ENCODE peak calls at places on chromosomes 3 and 15, in eight cellular contexts. E is GM13977, D is GM12878, L is fibroblast of lung, Y is WERI-Rb-1, A is psoas muscle, S is thoracic aorta, M is endothelial cell of umbilical vein. C is an unnamed sample.

GRCh38 chr3:115398481-115398880 is 224.8 kb upstream of the GAP43 start:
- DNase-seq in E (no peak), S (no peak), Y (peak; percentile 48), L (no peak), A (no peak), D (no peak), M (no peak), C (no peak)

GRCh38 chr15:71781179-71781964 is 29.0 kb upstream of the NR2E3 start:
- DNase-seq in S (no peak), Y (no peak), A (no peak), M (no peak), L (peak; percentile 69), E (peak; percentile 68), D (peak; percentile 45), C (no peak)

GRCh38 chr3:23377928-23378672 is 175.0 kb downstream of the UBE2E2 start:
- DNase-seq in L (no peak), M (no peak), A (no peak), Y (no peak), D (no peak), E (no peak), S (no peak), C (no peak)

GRCh38 chr15:57283774-57284508 is 92.4 kb upstream of the CGNL1 start:
- DNase-seq in D (no peak), Y (no peak), L (no peak), A (no peak), M (no peak), S (no peak), E (no peak), C (no peak)

GRCh38 chr3:16548721-16549120 is 35.2 kb upstream of the RFTN1 start:
- DNase-seq in A (no peak), S (no peak), M (no peak), L (peak; percentile 87), Y (no peak), D (no peak), E (no peak), C (no peak)

GRCh38 chr3:20039765-20040475 is at the start of gene KAT2B:
- DNase-seq in E (peak; percentile 84), M (peak; percentile 79), D (no peak), S (no peak), L (peak; percentile 60), A (peak; percentile 81), Y (peak; percentile 88), C (peak; percentile 91)

GRCh38 chr3:112519424-112520001 is 20.2 kb upstream of the BTLA start:
- DNase-seq in D (peak; percentile 68), M (peak; percentile 79), Y (peak; percentile 29), L (peak; percentile 59), E (peak; percentile 55), A (no peak), S (no peak), C (no peak)

GRCh38 chr3:191030491-191030890 is 168.0 kb upstream of the GMNC start:
- DNase-seq in S (no peak), A (no peak), Y (no peak), M (no peak), E (no peak), L (no peak), D (no peak), C (no peak)

GRCh38 chr3:48364840-48365239 is 7.2 kb upstream of the FBXW12 start:
- DNase-seq in A (no peak), L (no peak), S (no peak), E (no peak), M (no peak), D (no peak), Y (no peak), C (no peak)

GRCh38 chr15:31567861-31568260 is 241.2 kb downstream of the KLF13 start:
- DNase-seq in D (no peak), S (no peak), L (no peak), A (no peak), M (no peak), E (no peak), Y (no peak), C (no peak)

GRCh38 chr3:75035146-75035545 is 420.7 kb upstream of the CNTN3 start:
- DNase-seq in D (no peak), M (no peak), L (no peak), Y (no peak), S (no peak), A (no peak), E (no peak), C (no peak)

GRCh38 chr15:76060098-76060989 is 559 bp downstream of the TMEM266 start:
- DNase-seq in E (peak; percentile 34), M (peak; percentile 6), L (no peak), A (no peak), D (peak; percentile 34), Y (no peak), S (no peak), C (no peak)

GRCh38 chr3:192409203-192409837 is 318.0 kb downstream of the FGF12 start:
- DNase-seq in A (peak; percentile 39), D (no peak), S (no peak), M (peak; percentile 57), Y (peak; percentile 64), E (peak; percentile 59), L (peak; percentile 62), C (no peak)

GRCh38 chr3:25265284-25265683 is 162.8 kb upstream of the RARB start:
- DNase-seq in M (no peak), E (no peak), S (no peak), A (no peak), Y (no peak), L (no peak), D (no peak), C (no peak)

GRCh38 chr15:62770111-62770660 is 272.4 kb upstream of the TPM1 start:
- DNase-seq in M (no peak), Y (no peak), D (no peak), L (no peak), A (no peak), S (no peak), E (no peak), C (no peak)

GRCh38 chr3:79766474-79767193 is 1.2 kb downstream of the ROBO1 start:
- DNase-seq in M (peak; percentile 40), L (peak; percentile 5), A (no peak), D (no peak), Y (no peak), S (no peak), E (no peak), C (no peak)

GRCh38 chr15:46344906-46345305 is 710.1 kb downstream of the SQOR start:
- DNase-seq in Y (no peak), A (no peak), L (no peak), E (no peak), M (no peak), S (no peak), D (no peak), C (no peak)

GRCh38 chr3:146331967-146332366 is 81.1 kb upstream of the PLSCR4 start:
- DNase-seq in A (no peak), Y (no peak), S (no peak), D (no peak), M (no peak), L (no peak), E (no peak), C (no peak)

GRCh38 chr3:146325170-146325569 is 74.3 kb upstream of the PLSCR4 start:
- DNase-seq in L (no peak), S (no peak), Y (no peak), M (no peak), A (no peak), D (no peak), E (no peak), C (no peak)

GRCh38 chr3:146322216-146322615 is 71.3 kb upstream of the PLSCR4 start:
- DNase-seq in L (no peak), M (no peak), S (no peak), E (no peak), Y (no peak), D (no peak), A (no peak), C (no peak)

GRCh38 chr3:146326875-146327543 is 76.1 kb upstream of the PLSCR4 start:
- DNase-seq in E (peak; percentile 12), S (no peak), D (no peak), A (no peak), M (peak; percentile 85), Y (peak; percentile 25), L (peak; percentile 61), C (peak; percentile 79)
- TF ChIP-seq CTCF in E (peak; percentile 35), S (peak; percentile 42), D (no peak), A (peak; percentile 49), M (peak; percentile 52), Y (peak; percentile 10), L (peak; percentile 62), C (no peak)

DNA sequence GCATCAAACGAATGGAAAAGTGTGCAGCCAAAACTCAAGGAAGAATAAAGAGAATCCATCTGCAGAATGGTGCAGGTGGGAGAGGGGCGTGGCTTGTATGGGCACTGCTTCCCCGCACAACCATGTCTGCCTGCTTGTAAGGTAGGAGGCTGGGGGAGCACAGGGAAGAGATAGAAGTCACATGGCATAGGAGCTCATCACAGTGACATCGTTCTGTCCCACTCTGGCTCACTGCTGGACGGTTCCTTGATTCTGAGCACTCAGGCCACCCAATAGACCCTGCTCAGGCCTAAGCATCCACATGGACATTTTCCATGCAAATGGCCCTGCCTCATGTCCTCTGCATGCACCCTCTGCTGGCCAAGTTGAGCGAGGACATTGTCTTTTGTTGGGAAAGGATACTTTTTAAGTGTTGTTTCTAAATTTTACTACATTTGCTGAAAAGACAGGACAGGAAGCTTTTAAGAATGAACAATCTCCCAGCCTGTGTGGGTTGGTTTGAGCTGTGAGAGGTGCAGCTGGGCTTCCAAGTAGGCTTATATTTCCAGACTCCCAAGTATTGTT is 3.1 kb downstream of the MYLK start:
- DNase-seq in E (no peak), D (no peak), M (peak; percentile 40), L (peak; percentile 52), S (no peak), Y (peak; percentile 35), A (no peak), C (no peak)
- TF ChIP-seq CTCF in E (peak; percentile 26), D (peak; percentile 27), M (peak; percentile 53), L (peak; percentile 54), S (peak; percentile 45), Y (peak; percentile 63), A (no peak), C (no peak)

GRCh38 chr3:18445421-18446066 is 20.4 kb upstream of the SATB1 start:
- DNase-seq in S (no peak), D (no peak), A (no peak), M (no peak), Y (peak; percentile 8), L (no peak), E (peak; percentile 14), C (peak; percentile 41)

GRCh38 chr3:18446067-18446793 is 21.1 kb upstream of the SATB1 start:
- DNase-seq in E (peak; percentile 8), Y (no peak), S (no peak), M (no peak), D (no peak), L (no peak), A (no peak), C (no peak)

GRCh38 chr3:18443670-18444596 is 18.8 kb upstream of the SATB1 start:
- DNase-seq in S (no peak), Y (peak; percentile 11), M (no peak), A (peak; percentile 16), L (peak; percentile 24), E (peak; percentile 14), D (no peak), C (peak; percentile 62)

GRCh38 chr3:18442743-18443669 is 17.9 kb upstream of the SATB1 start:
- DNase-seq in L (no peak), M (no peak), E (peak; percentile 13), A (no peak), D (no peak), S (no peak), Y (no peak), C (no peak)

GRCh38 chr3:18444597-18445420 is 19.7 kb upstream of the SATB1 start:
- DNase-seq in A (peak; percentile 77), D (no peak), L (peak; percentile 59), M (peak; percentile 35), S (no peak), E (peak; percentile 86), Y (peak; percentile 57), C (peak; percentile 77)
- TF ChIP-seq CTCF in A (peak; percentile 61), D (no peak), L (no peak), M (peak; percentile 28), S (peak; percentile 12), E (peak; percentile 39), Y (peak; percentile 33), C (peak; percentile 49)

GRCh38 chr3:71416868-71417267 is 166.7 kb downstream of the FOXP1 start:
- DNase-seq in Y (no peak), A (no peak), D (no peak), L (peak; percentile 19), E (no peak), S (no peak), M (no peak), C (no peak)
- TF ChIP-seq CTCF in Y (peak; percentile 35), A (no peak), D (no peak), L (no peak), E (no peak), S (no peak), M (no peak), C (no peak)